ENCODE peak calls at places on chromosomes 1 and 21, in eight cellular contexts. H, L, T, P, C, B, Z and I are unnamed samples.
A peak's percentile ranks its signal among the peaks of the same experiment; 100 is the strongest.

GRCh38 chr1:16006552-16007485 is 2.8 kb downstream of the SRARP start:
- DNase-seq in B (no peak), C (peak; percentile 34), H (peak; percentile 10), L (no peak), Z (no peak), P (no peak), T (no peak), I (no peak)

GRCh38 chr1:9589719-9590157 is 1.0 kb downstream of the TMEM201 start:
- DNase-seq in B (no peak), C (no peak), L (peak; percentile 30), Z (no peak), T (no peak), H (peak; percentile 6), P (no peak), I (no peak)

GRCh38 chr1:175900171-175900570 is 156.8 kb upstream of the TNR start:
- DNase-seq in C (no peak), Z (no peak), T (no peak), B (no peak), L (no peak), H (peak; percentile 17), P (no peak), I (no peak)

GRCh38 chr1:107963009-107963408 is 2.0 kb downstream of the VAV3 start:
- DNase-seq in C (no peak), B (no peak), P (no peak), L (peak; percentile 62), Z (no peak), H (no peak), T (no peak), I (no peak)

GRCh38 chr1:52907068-52907811 is 14.3 kb downstream of the ECHDC2 start:
- DNase-seq in T (no peak), H (no peak), B (no peak), C (no peak), P (no peak), Z (no peak), L (no peak), I (no peak)

GRCh38 chr21:46052703-46053651 is 44.9 kb upstream of the COL6A2 start:
- DNase-seq in Z (no peak), C (peak; percentile 63), B (no peak), H (peak; percentile 96), P (no peak), T (peak; percentile 67), L (no peak), I (peak; percentile 90)

GRCh38 chr1:206930210-206930798 is 8.6 kb upstream of the FCMR start:
- DNase-seq in T (no peak), B (no peak), H (no peak), L (no peak), Z (no peak), C (no peak), P (no peak), I (no peak)

GRCh38 chr21:42695324-42696025 is 42.1 kb downstream of the PDE9A start:
- DNase-seq in B (no peak), Z (no peak), C (peak; percentile 75), T (peak; percentile 16), P (no peak), H (peak; percentile 65), L (no peak), I (no peak)

GRCh38 chr21:38925923-38926322 is 120.2 kb downstream of the ETS2 start:
- DNase-seq in T (peak; percentile 89), C (peak; percentile 96), H (peak; percentile 97), Z (no peak), B (peak; percentile 60), P (peak; percentile 44), L (peak; percentile 31), I (peak; percentile 76)

GRCh38 chr1:43979528-43980254 is 681 bp downstream of the B4GALT2 start:
- DNase-seq in L (peak; percentile 35), B (peak; percentile 48), C (peak; percentile 56), T (peak; percentile 5), Z (peak; percentile 86), H (peak; percentile 67), P (peak; percentile 36), I (no peak)

GRCh38 chr1:225454067-225454618 is 26.3 kb upstream of the LBR start:
- DNase-seq in B (no peak), C (no peak), H (no peak), P (no peak), T (no peak), Z (peak; percentile 26), L (no peak), I (no peak)

GRCh38 chr1:216005916-216006315 is 417.3 kb downstream of the USH2A start:
- DNase-seq in P (no peak), H (peak; percentile 74), C (peak; percentile 0), Z (no peak), T (peak; percentile 19), L (no peak), B (no peak), I (no peak)

GRCh38 chr1:26705788-26706237 is 10.0 kb downstream of the ARID1A start:
- DNase-seq in Z (no peak), L (no peak), B (no peak), C (peak; percentile 74), T (peak; percentile 85), H (peak; percentile 95), P (no peak), I (peak; percentile 54)

GRCh38 chr1:30990594-30990993 is 74.9 kb downstream of the PUM1 start:
- DNase-seq in P (no peak), T (no peak), C (no peak), L (no peak), B (no peak), H (peak; percentile 60), Z (no peak), I (no peak)

GRCh38 chr1:16082283-16083038 is 9.0 kb upstream of the FAM131C start:
- DNase-seq in Z (peak; percentile 86), T (no peak), P (peak; percentile 79), C (peak; percentile 71), L (peak; percentile 69), B (peak; percentile 78), H (peak; percentile 37), I (no peak)

GRCh38 chr1:234879157-234880080 is 249.2 kb downstream of the TOMM20 start:
- DNase-seq in T (no peak), L (no peak), Z (no peak), P (peak; percentile 79), H (no peak), C (peak; percentile 41), B (no peak), I (no peak)

GRCh38 chr1:174874337-174875053 is 125.3 kb upstream of the CACYBP start:
- DNase-seq in C (no peak), H (no peak), P (no peak), T (no peak), Z (no peak), L (no peak), B (no peak), I (no peak)

GRCh38 chr21:38380391-38381137 is 117.7 kb downstream of the ERG start:
- DNase-seq in T (no peak), H (peak; percentile 25), Z (no peak), L (no peak), P (no peak), C (peak; percentile 45), B (no peak), I (no peak)

GRCh38 chr1:86205741-86206140 is 49.2 kb upstream of the COL24A1 start:
- DNase-seq in H (peak; percentile 75), P (no peak), C (no peak), T (no peak), Z (no peak), B (no peak), L (no peak), I (no peak)

GRCh38 chr1:110488867-110489266 is 30.1 kb downstream of the KCNA10 start:
- DNase-seq in T (no peak), B (no peak), L (no peak), H (no peak), Z (no peak), P (no peak), C (no peak), I (no peak)

GRCh38 chr1:64595871-64596515 is 126.1 kb downstream of the CACHD1 start:
- DNase-seq in B (no peak), P (no peak), L (no peak), T (no peak), H (no peak), C (no peak), Z (no peak), I (no peak)

GRCh38 chr1:64601207-64601606 is 131.3 kb downstream of the CACHD1 start:
- DNase-seq in H (no peak), L (no peak), B (no peak), Z (no peak), P (no peak), T (no peak), C (no peak), I (no peak)

GRCh38 chr1:64597151-64597550 is 127.2 kb downstream of the CACHD1 start:
- DNase-seq in Z (no peak), H (no peak), C (no peak), L (no peak), B (no peak), P (no peak), T (no peak), I (no peak)

GRCh38 chr1:64598100-64598571 is 128.2 kb downstream of the CACHD1 start:
- DNase-seq in B (no peak), T (peak; percentile 29), Z (no peak), L (no peak), P (peak; percentile 80), C (peak; percentile 27), H (peak; percentile 85), I (peak; percentile 64)
- H3K4me3 ChIP-seq in B (no peak overlapping the region), T (no peak overlapping the region), Z (no peak overlapping the region), L (no peak overlapping the region), P (no peak overlapping the region), C (no peak overlapping the region), H (no peak overlapping the region), I (no peak overlapping the region)

GRCh38 chr21:33259428-33259827 is 6.7 kb upstream of the IL10RB start:
- DNase-seq in C (no peak), H (no peak), P (no peak), T (no peak), L (no peak), B (no peak), Z (no peak), I (no peak)
- TF ChIP-seq CTCF in C (no peak), H (no peak), P (no peak), T (no peak), L (no peak), B (no peak), Z (no peak), I (no peak)

GRCh38 chr1:48775817-48776399 is 783 bp downstream of the BEND5 start:
- DNase-seq in Z (no peak), T (no peak), P (no peak), C (no peak), B (no peak), L (no peak), H (no peak), I (no peak)

GRCh38 chr1:48777219-48777895 is 666 bp upstream of the BEND5 start:
- DNase-seq in B (no peak), L (peak; percentile 17), H (no peak), C (no peak), Z (peak; percentile 51), P (peak; percentile 18), T (no peak), I (no peak)

GRCh38 chr1:48773133-48773532 is 3.6 kb downstream of the BEND5 start:
- DNase-seq in H (no peak), B (no peak), T (no peak), C (no peak), L (no peak), P (no peak), Z (no peak), I (no peak)

GRCh38 chr1:48772221-48772620 is 4.5 kb downstream of the BEND5 start:
- DNase-seq in L (no peak), T (no peak), B (no peak), Z (no peak), C (no peak), P (no peak), H (no peak), I (no peak)

GRCh38 chr1:48776400-48777218 is at the start of gene BEND5:
- DNase-seq in C (peak; percentile 45), P (peak; percentile 82), T (peak; percentile 33), B (peak; percentile 53), H (peak; percentile 66), Z (peak; percentile 71), L (peak; percentile 87), I (no peak)
- H3K4me3 ChIP-seq in C (peak within 1 kb of the TSS; percentile 43), P (peak within 1 kb of the TSS; percentile 76), T (peak within 1 kb of the TSS; percentile 75), B (peak within 1 kb of the TSS; percentile 83), H (peak within 1 kb of the TSS; percentile 48), Z (peak within 1 kb of the TSS; percentile 81), L (peak within 1 kb of the TSS; percentile 96), I (no peak within 1 kb of the TSS)

GRCh38 chr1:201288007-201288406 is 4.7 kb downstream of the PKP1 start:
- DNase-seq in L (no peak), Z (peak; percentile 21), H (no peak), T (no peak), P (no peak), B (no peak), C (no peak), I (no peak)
- TF ChIP-seq CTCF in L (no peak), Z (no peak), H (no peak), T (no peak), P (no peak), B (no peak), C (no peak), I (no peak)